ENCODE peak calls at places on chromosomes 3 and 15, in eight cellular contexts. A, B, K, E, C, R, M and Z are unnamed samples.

GRCh38 chr3:8872291-8872690 is 91.0 kb downstream of the RAD18 start:
- DNase-seq in A (no peak), B (no peak), K (no peak), E (no peak), C (no peak), R (no peak), M (no peak), Z (no peak)

GRCh38 chr15:78061963-78062427 is 15.5 kb downstream of the TBC1D2B start:
- DNase-seq in A (peak), B (no peak), K (peak), E (no peak), C (peak), R (no peak), M (no peak), Z (no peak)

GRCh38 chr15:58247803-58248503 is 109.8 kb downstream of the AQP9 start:
- DNase-seq in A (no peak), B (no peak), K (no peak), E (no peak), C (peak), R (no peak), M (no peak), Z (no peak)

GRCh38 chr15:100094127-100094510 is 247.7 kb downstream of the ADAMTS17 start:
- DNase-seq in A (no peak), B (no peak), K (no peak), E (no peak), C (no peak), R (no peak), M (no peak), Z (no peak)

GRCh38 chr15:66619152-66619903 is 53.5 kb upstream of the LCTL start:
- DNase-seq in A (peak), B (peak), K (peak), E (peak), C (peak), R (peak), M (peak), Z (peak)

GRCh38 chr3:81302045-81302444 is 459.4 kb downstream of the GBE1 start:
- DNase-seq in A (peak), B (no peak), K (peak), E (peak), C (peak), R (peak), M (peak), Z (no peak)

GRCh38 chr15:25965326-25965725 is 102.2 kb upstream of the ATP10A start:
- DNase-seq in A (no peak), B (no peak), K (no peak), E (no peak), C (no peak), R (no peak), M (no peak), Z (no peak)

GRCh38 chr15:80801891-80802680 is 22.9 kb downstream of the CEMIP start:
- DNase-seq in A (no peak), B (no peak), K (no peak), E (peak), C (no peak), R (no peak), M (peak), Z (no peak)

GRCh38 chr3:156448300-156448699 is 106.6 kb downstream of the SSR3 start:
- DNase-seq in A (peak), B (peak), K (peak), E (peak), C (peak), R (peak), M (peak), Z (no peak)

GRCh38 chr3:120637836-120638559 is 41.9 kb downstream of the NDUFB4 start:
- DNase-seq in A (no peak), B (no peak), K (no peak), E (no peak), C (peak), R (no peak), M (no peak), Z (no peak)

GRCh38 chr3:149212386-149212785 is 9.2 kb downstream of the CP start:
- DNase-seq in A (no peak), B (no peak), K (no peak), E (no peak), C (no peak), R (no peak), M (no peak), Z (no peak)

GRCh38 chr3:12049675-12050074 is 45.5 kb downstream of the SYN2 start:
- DNase-seq in A (peak), B (no peak), K (no peak), E (peak), C (no peak), R (no peak), M (peak), Z (no peak)

GRCh38 chr15:99717129-99718024 is 15.9 kb downstream of the LYSMD4 start:
- DNase-seq in A (no peak), B (no peak), K (no peak), E (no peak), C (peak), R (no peak), M (no peak), Z (peak)

GRCh38 chr3:103195201-103195600 is 760.4 kb downstream of the ZPLD1 start:
- DNase-seq in A (no peak), B (no peak), K (no peak), E (no peak), C (no peak), R (no peak), M (peak), Z (no peak)

GRCh38 chr3:124149774-124150173 is 157.8 kb upstream of the ROPN1 start:
- DNase-seq in A (no peak), B (no peak), K (no peak), E (no peak), C (peak), R (no peak), M (no peak), Z (no peak)

GRCh38 chr3:38031022-38031994 is 1.9 kb upstream of the PLCD1 start:
- DNase-seq in A (no peak), B (no peak), K (peak), E (peak), C (no peak), R (no peak), M (peak), Z (no peak)

GRCh38 chr3:4493931-4494806 is 1.0 kb downstream of the ITPR1 start:
- DNase-seq in A (no peak), B (peak), K (peak), E (no peak), C (peak), R (no peak), M (peak), Z (no peak)

GRCh38 chr3:184814214-184814613 is 2.2 kb downstream of the VPS8 start:
- DNase-seq in A (no peak), B (no peak), K (no peak), E (no peak), C (no peak), R (no peak), M (no peak), Z (no peak)

GRCh38 chr15:58212909-58213526 is 74.8 kb downstream of the AQP9 start:
- DNase-seq in A (peak), B (no peak), K (no peak), E (peak), C (peak), R (no peak), M (peak), Z (no peak)

GRCh38 chr3:8266679-8267267 is 234.8 kb upstream of the LMCD1 start:
- DNase-seq in A (no peak), B (no peak), K (no peak), E (no peak), C (no peak), R (no peak), M (no peak), Z (no peak)

GRCh38 chr15:38474155-38474757 is 20.3 kb downstream of the FAM98B start:
- DNase-seq in A (peak), B (peak), K (peak), E (peak), C (peak), R (peak), M (peak), Z (no peak)

GRCh38 chr3:31165399-31165860 is 271.0 kb upstream of the GADL1 start:
- DNase-seq in A (peak), B (no peak), K (no peak), E (no peak), C (peak), R (no peak), M (peak), Z (no peak)

GRCh38 chr15:95826388-95826781 is 504.1 kb upstream of the NR2F2 start:
- DNase-seq in A (no peak), B (no peak), K (no peak), E (no peak), C (no peak), R (no peak), M (no peak), Z (no peak)

GRCh38 chr3:155243512-155243921 is 50.0 kb downstream of the STRIT1 start:
- DNase-seq in A (peak), B (no peak), K (no peak), E (no peak), C (no peak), R (no peak), M (no peak), Z (no peak)

GRCh38 chr3:78728406-78729145 is 1039.2 kb downstream of the ROBO1 start:
- DNase-seq in A (no peak), B (no peak), K (no peak), E (no peak), C (peak), R (no peak), M (no peak), Z (peak)

GRCh38 chr3:120450914-120451669 is at the start of gene FSTL1:
- DNase-seq in A (peak), B (peak), K (peak), E (peak), C (no peak), R (peak), M (peak), Z (no peak)

GRCh38 chr3:187700249-187700648 is 2.1 kb downstream of the RTP2 start:
- DNase-seq in A (no peak), B (no peak), K (no peak), E (no peak), C (no peak), R (no peak), M (no peak), Z (no peak)

GRCh38 chr3:112397529-112397928 is 64.6 kb downstream of the CD200 start:
- DNase-seq in A (peak), B (no peak), K (no peak), E (no peak), C (no peak), R (no peak), M (no peak), Z (no peak)

GRCh38 chr3:153756816-153757215 is 364.4 kb upstream of the ARHGEF26 start:
- DNase-seq in A (no peak), B (no peak), K (no peak), E (no peak), C (no peak), R (no peak), M (no peak), Z (no peak)

GRCh38 chr3:107987036-107987557 is 103.7 kb downstream of the CD47 start:
- DNase-seq in A (peak), B (no peak), K (no peak), E (peak), C (peak), R (no peak), M (peak), Z (no peak)

GRCh38 chr15:92634641-92635272 is 20.8 kb downstream of the FAM174B start:
- DNase-seq in A (no peak), B (no peak), K (no peak), E (no peak), C (no peak), R (no peak), M (no peak), Z (peak)

GRCh38 chr3:193779933-193780332 is 186.9 kb downstream of the OPA1 start:
- DNase-seq in A (no peak), B (no peak), K (no peak), E (no peak), C (no peak), R (no peak), M (no peak), Z (no peak)

GRCh38 chr3:37144806-37145205 is 29.6 kb downstream of the LRRFIP2 start:
- DNase-seq in A (no peak), B (no peak), K (no peak), E (no peak), C (peak), R (no peak), M (no peak), Z (peak)

GRCh38 chr3:136173939-136174338 is 22.2 kb downstream of the MSL2 start:
- DNase-seq in A (no peak), B (no peak), K (no peak), E (no peak), C (no peak), R (no peak), M (no peak), Z (no peak)